ENCODE peak calls at places on chromosomes 3 and 15, in five cellular contexts. P is kidney epithelial cell, A is cardiac fibroblast, S is AG04449, F is OCI-LY7. B is an unnamed sample.
A peak's percentile ranks its signal among the peaks of the same experiment; 100 is the strongest.

GRCh38 chr3:79767194-79767952 is 425 bp downstream of the ROBO1 start:
- DNase-seq in P (no peak), S (no peak), F (no peak), A (peak; percentile 20), B (peak; percentile 16)

GRCh38 chr3:57952651-57953050 is 55.6 kb upstream of the FLNB start:
- DNase-seq in F (no peak), A (no peak), P (no peak), S (no peak), B (no peak)

GRCh38 chr3:122975163-122975923 is 52.2 kb downstream of the SEMA5B start:
- DNase-seq in A (no peak), F (peak; percentile 53), S (no peak), P (peak; percentile 61), B (peak; percentile 64)

GRCh38 chr3:182738583-182739514 is 54.5 kb upstream of the ATP11B start:
- DNase-seq in S (no peak), F (no peak), A (no peak), P (peak; percentile 10), B (no peak)

GRCh38 chr3:178719036-178719635 is 182.9 kb downstream of the KCNMB2 start:
- DNase-seq in A (peak; percentile 10), P (no peak), S (no peak), F (no peak), B (no peak)

GRCh38 chr15:67173786-67174185 is 80.7 kb downstream of the AAGAB start:
- DNase-seq in A (no peak), S (no peak), P (no peak), F (no peak), B (no peak)

GRCh38 chr3:58631742-58632141 is 34.8 kb downstream of the FAM3D start:
- DNase-seq in F (no peak), A (no peak), S (no peak), P (no peak), B (no peak)

GRCh38 chr15:57035664-57036063 is 117.2 kb downstream of the TCF12 start:
- DNase-seq in S (no peak), P (no peak), F (no peak), A (no peak), B (no peak)

GRCh38 chr3:197349368-197349767 is 51.0 kb upstream of the DLG1 start:
- DNase-seq in P (no peak), F (no peak), A (no peak), S (no peak), B (no peak)

GRCh38 chr3:73623996-73624362 is 762 bp downstream of the PDZRN3 start:
- DNase-seq in A (peak; percentile 60), P (no peak), S (no peak), F (no peak), B (no peak)

GRCh38 chr15:23073890-23074631 is 34.7 kb upstream of the TUBGCP5 start:
- DNase-seq in S (no peak), F (no peak), P (no peak), A (no peak), B (no peak)

GRCh38 chr3:5264896-5265770 is 77.6 kb downstream of the EDEM1 start:
- DNase-seq in F (no peak), A (no peak), S (peak; percentile 24), P (no peak), B (peak; percentile 57)

GRCh38 chr15:62753518-62754221 is 288.9 kb upstream of the TPM1 start:
- DNase-seq in P (no peak), S (no peak), F (no peak), A (no peak), B (no peak)

GRCh38 chr3:53229171-53229570 is 26.7 kb downstream of the TKT start:
- DNase-seq in A (no peak), P (no peak), F (no peak), S (no peak), B (no peak)

GRCh38 chr3:53229606-53230005 is 26.2 kb downstream of the TKT start:
- DNase-seq in A (no peak), P (no peak), F (no peak), S (no peak), B (no peak)

GRCh38 chr3:53231532-53232511 is 24.0 kb downstream of the TKT start:
- DNase-seq in P (no peak), A (no peak), S (no peak), F (no peak), B (no peak)

GRCh38 chr3:53230789-53231188 is 25.0 kb downstream of the TKT start:
- DNase-seq in F (no peak), S (no peak), A (no peak), P (no peak), B (no peak)

DNA sequence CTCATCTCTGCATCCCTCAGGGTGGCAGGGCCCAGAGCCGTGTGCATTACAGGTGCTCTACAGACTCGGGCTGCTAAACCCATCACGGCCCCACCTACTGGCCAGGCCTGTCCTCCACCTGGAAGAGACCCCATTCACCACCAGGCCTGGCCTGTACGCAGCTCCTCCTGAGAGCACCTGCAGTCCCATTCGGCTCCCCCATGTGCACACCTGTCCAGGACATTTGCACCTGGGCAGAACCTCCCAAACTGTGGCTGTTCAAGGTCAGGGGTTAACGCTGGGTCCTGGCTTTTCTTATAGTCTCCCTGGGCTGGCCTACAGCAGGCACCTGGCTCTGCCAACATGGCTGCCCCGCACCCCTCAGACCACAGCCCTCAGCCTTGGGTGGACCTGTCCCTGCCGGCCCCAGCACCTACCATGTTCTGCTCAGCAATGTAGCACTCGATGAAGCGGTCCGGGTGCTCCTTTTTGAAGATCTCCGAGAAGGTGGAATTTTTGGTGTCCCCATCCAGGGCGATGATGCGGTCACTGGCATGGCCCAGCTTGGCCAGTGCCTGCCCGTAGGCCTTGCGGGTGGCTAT is 25.7 kb downstream of the TKT start:
- DNase-seq in A (no peak), F (peak; percentile 38), S (no peak), P (no peak), B (no peak)
- TF ChIP-seq CTCF in A (no peak), F (peak; percentile 62), S (no peak), P (peak; percentile 33), B (no peak)

DNA sequence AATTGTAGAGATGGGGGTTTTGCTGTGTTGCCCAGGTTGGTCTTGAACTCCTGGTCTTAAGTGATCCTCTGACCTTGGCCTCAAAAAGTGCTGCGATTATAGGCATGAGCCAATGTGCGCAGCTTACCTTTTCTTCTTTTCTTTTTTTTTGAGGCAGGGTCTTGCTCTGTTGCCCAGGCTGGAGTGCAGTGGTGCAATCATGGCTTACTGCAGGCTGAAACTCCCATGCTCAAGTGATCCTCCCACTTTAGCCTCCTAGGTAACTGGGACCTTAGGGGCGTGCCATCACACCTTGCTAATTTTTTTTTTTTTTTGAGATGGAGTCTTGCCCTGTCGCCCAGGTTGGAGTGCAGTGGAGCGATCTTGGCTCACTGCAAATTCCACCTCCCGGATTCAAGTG is 13.0 kb downstream of the RBM6 start:
- DNase-seq in A (no peak), F (no peak), S (no peak), P (no peak), B (no peak)
- H3K4me3 ChIP-seq in A (no peak overlapping the region), F (no peak overlapping the region), S (no peak overlapping the region), P (no peak overlapping the region), B (no peak overlapping the region)

GRCh38 chr3:129305592-129306091 is 27.0 kb downstream of the HMCES start:
- DNase-seq in A (peak; percentile 94), S (no peak), F (no peak), P (peak; percentile 69), B (peak; percentile 43)
- TF ChIP-seq CTCF in A (no peak), S (no peak), F (no peak), P (no peak), B (no peak)

DNA sequence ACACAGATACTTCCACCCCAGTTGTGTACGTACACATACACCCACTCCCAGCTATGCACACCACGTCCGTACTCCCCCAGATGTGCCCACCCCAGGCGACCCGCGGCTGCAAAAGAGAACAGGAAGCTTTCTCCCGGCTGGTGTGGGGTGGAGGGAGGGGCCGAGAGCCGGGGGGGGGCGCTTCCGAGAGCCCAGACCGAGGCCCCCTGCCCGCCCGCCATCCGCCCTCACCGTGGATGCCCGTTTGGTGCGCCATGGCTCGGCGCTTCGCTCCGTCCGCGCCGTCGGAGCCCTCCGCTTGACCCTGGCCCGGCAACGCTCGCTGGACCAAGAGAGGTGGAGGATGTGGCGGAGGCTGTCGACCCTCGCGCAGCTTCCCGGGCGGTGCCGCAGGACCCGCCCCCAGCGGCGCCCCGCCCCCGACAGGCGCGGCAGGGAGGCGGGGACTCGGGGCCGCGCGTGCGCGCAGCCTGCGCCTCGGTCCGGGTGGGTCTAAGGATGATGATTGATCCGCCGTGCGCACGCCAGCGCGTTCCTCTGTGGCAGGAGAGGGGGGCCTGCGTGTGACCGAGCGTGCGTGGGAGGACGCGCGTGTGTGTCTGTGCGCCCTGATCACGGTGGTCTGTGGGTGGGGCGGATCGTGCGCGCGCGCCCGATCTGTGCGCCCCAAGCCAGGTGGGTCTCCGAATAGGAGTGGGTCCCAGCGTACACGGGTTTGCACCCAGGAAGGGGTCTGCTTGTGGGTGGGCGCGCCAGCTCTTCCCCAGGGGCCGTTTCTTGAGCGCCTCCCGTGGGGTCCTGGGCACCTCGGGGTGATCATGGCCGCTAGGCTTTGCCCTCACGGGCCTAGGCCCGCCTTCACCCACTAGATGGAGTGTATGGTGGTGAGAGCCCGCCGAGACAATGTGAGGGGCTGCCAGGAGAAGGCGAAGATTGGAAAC is at the start of gene TWF2:
- DNase-seq in F (peak; percentile 88), S (no peak), P (no peak), A (peak; percentile 74), B (peak; percentile 31)
- H3K4me3 ChIP-seq in F (peak within 1 kb of the TSS; percentile 81), S (peak within 1 kb of the TSS; percentile 95), P (peak within 1 kb of the TSS; percentile 98), A (peak within 1 kb of the TSS; percentile 92), B (peak within 1 kb of the TSS; percentile 78)

DNA sequence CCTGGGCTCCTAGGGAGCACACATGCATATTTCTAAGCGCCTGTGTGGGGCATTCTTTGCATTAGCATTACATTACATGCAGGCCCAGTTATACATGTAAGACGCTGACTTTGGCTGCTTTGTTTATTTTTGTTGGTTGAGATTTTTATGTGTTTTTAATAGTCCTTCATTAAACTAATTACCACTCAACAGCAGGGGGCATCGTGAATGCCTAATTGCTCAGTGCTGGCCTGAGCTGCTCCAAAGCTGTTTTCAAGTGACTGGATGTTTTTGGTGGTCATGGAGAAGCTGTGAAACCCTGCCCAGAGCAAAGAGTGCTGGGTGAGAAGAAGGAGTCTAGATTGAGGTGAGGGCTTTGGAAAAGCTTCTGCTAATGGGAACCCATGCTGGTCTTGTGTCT is 41.5 kb downstream of the GPD1L start:
- DNase-seq in S (no peak), P (no peak), F (peak; percentile 16), A (no peak), B (no peak)
- TF ChIP-seq CTCF in S (no peak), P (no peak), F (peak; percentile 69), A (no peak), B (no peak)

B was measured in astrocyte of the cerebellum.